ENCODE peak calls at places on chromosome 22, in six cellular contexts. Y, D, P, H, W and Q are unnamed samples. For H3K4me1, the result is how much of the 10 kb centered on the place peaks cover.

GRCh38 chr22:49349841-49350381 is 477.8 kb downstream of the BRD1 start:
- DNase-seq in W (peak), Y (peak), D (no peak), P (no peak), H (no peak), Q (no peak)

GRCh38 chr22:46634011-46634699 is 14.0 kb downstream of the GRAMD4 start:
- DNase-seq in H (no peak), W (no peak), P (no peak), Y (no peak), D (no peak), Q (no peak)

GRCh38 chr22:20750461-20751184 is 23.3 kb upstream of the SERPIND1 start:
- DNase-seq in W (no peak), D (peak), Y (peak), P (no peak), H (peak), Q (peak)

GRCh38 chr22:38455530-38456271 is 702 bp upstream of the KCNJ4 start:
- DNase-seq in P (no peak), H (no peak), W (no peak), Y (no peak), D (no peak), Q (no peak)

GRCh38 chr22:25928038-25928437 is 186.1 kb downstream of the MYO18B start:
- DNase-seq in D (no peak), P (no peak), Y (no peak), H (no peak), W (no peak), Q (no peak)

GRCh38 chr22:37492428-37493344 is 6.5 kb upstream of the MFNG start:
- DNase-seq in H (no peak), Y (no peak), D (peak), P (no peak), W (peak), Q (no peak)

GRCh38 chr22:23289851-23290724 is 109.8 kb downstream of the BCR start:
- DNase-seq in D (peak), W (peak), H (peak), Y (peak), P (no peak), Q (peak)

GRCh38 chr22:46815896-46816721 is 53.7 kb downstream of the TBC1D22A start:
- DNase-seq in P (no peak), Y (no peak), W (no peak), D (no peak), H (no peak), Q (no peak)

GRCh38 chr22:32073823-32074380 is 30.8 kb downstream of the SLC5A1 start:
- DNase-seq in H (no peak), P (no peak), D (no peak), Y (no peak), W (no peak), Q (no peak)

GRCh38 chr22:42967933-42968332 is 47.0 kb downstream of the PACSIN2 start:
- DNase-seq in P (no peak), D (no peak), Y (peak), H (peak), W (peak), Q (no peak)

GRCh38 chr22:37242395-37242918 is 1.6 kb downstream of the RAC2 start:
- DNase-seq in Y (no peak), D (no peak), H (peak), W (peak), P (peak), Q (peak)

GRCh38 chr22:40953446-40953845 is 2.3 kb downstream of the RBX1 start:
- DNase-seq in Y (no peak), D (no peak), P (no peak), H (no peak), W (no peak), Q (no peak)

GRCh38 chr22:17106161-17106784 is 14.9 kb downstream of the TMEM121B start:
- DNase-seq in P (no peak), W (no peak), H (no peak), D (no peak), Y (peak), Q (no peak)

GRCh38 chr22:38177044-38177443 is 4.6 kb downstream of the PLA2G6 start:
- DNase-seq in W (peak), D (no peak), Y (peak), H (no peak), P (no peak), Q (no peak)

GRCh38 chr22:23182289-23183106 is 2.2 kb downstream of the BCR start:
- DNase-seq in D (no peak), H (no peak), P (no peak), Y (no peak), W (no peak), Q (no peak)

GRCh38 chr22:31898911-31899310 is 45.4 kb upstream of the YWHAH start:
- DNase-seq in P (no peak), Y (no peak), W (no peak), H (no peak), D (no peak), Q (no peak)

GRCh38 chr22:40510965-40511364 is 125.6 kb downstream of the MRTFA start:
- DNase-seq in D (no peak), W (no peak), P (no peak), Y (no peak), H (no peak), Q (no peak)

GRCh38 chr22:45602824-45603301 is 68.8 kb upstream of the ATXN10 start:
- DNase-seq in D (no peak), H (no peak), W (peak), Y (no peak), P (no peak), Q (no peak)

GRCh38 chr22:45139693-45140092 is 24.0 kb upstream of the NUP50 start:
- DNase-seq in Y (no peak), W (no peak), D (no peak), H (no peak), P (no peak), Q (no peak)

GRCh38 chr22:42933783-42934144 is 76.7 kb upstream of the ARFGAP3 start:
- DNase-seq in Y (no peak), P (no peak), D (peak), W (no peak), H (no peak), Q (no peak)

GRCh38 chr22:30301995-30302809 is 12.9 kb upstream of the CASTOR1 start:
- DNase-seq in D (no peak), H (peak), W (peak), Y (no peak), P (no peak), Q (peak)
- H3K4me1 ChIP-seq in D (half or more), H (half or more), W (half or more), Y (under half), P (half or more), Q (under half)

GRCh38 chr22:27409299-27409698 is 392.3 kb downstream of the MN1 start:
- DNase-seq in W (no peak), H (no peak), D (no peak), P (no peak), Y (no peak), Q (no peak)
- TF ChIP-seq CTCF in W (no peak), H (no peak), D (no peak), P (no peak), Y (no peak), Q (no peak)

GRCh38 chr22:28172948-28173360 is 253.9 kb upstream of the PITPNB start:
- DNase-seq in W (no peak), P (no peak), D (no peak), Y (no peak), H (no peak), Q (no peak)
- H3K4me3 ChIP-seq in W (no peak), P (no peak), D (no peak), Y (no peak), H (no peak), Q (no peak)

GRCh38 chr22:29912141-29912540 is 29.2 kb downstream of the MTMR3 start:
- DNase-seq in W (no peak), D (no peak), P (no peak), Y (no peak), H (no peak), Q (no peak)

GRCh38 chr22:29914991-29915390 is 32.0 kb downstream of the MTMR3 start:
- DNase-seq in Y (no peak), P (no peak), W (no peak), D (no peak), H (no peak), Q (no peak)

GRCh38 chr22:29916007-29916544 is 33.1 kb downstream of the MTMR3 start:
- DNase-seq in D (no peak), Y (no peak), W (no peak), P (no peak), H (no peak), Q (no peak)

GRCh38 chr22:29914165-29914564 is 31.2 kb downstream of the MTMR3 start:
- DNase-seq in D (no peak), Y (no peak), H (no peak), P (no peak), W (no peak), Q (no peak)

GRCh38 chr22:29912605-29913398 is 29.8 kb downstream of the MTMR3 start:
- DNase-seq in Y (no peak), W (no peak), H (no peak), P (no peak), D (no peak), Q (no peak)
- H3K4me1 ChIP-seq in Y (under half), W (half or more), H (half or more), P (under half), D (under half), Q (under half)

DNA sequence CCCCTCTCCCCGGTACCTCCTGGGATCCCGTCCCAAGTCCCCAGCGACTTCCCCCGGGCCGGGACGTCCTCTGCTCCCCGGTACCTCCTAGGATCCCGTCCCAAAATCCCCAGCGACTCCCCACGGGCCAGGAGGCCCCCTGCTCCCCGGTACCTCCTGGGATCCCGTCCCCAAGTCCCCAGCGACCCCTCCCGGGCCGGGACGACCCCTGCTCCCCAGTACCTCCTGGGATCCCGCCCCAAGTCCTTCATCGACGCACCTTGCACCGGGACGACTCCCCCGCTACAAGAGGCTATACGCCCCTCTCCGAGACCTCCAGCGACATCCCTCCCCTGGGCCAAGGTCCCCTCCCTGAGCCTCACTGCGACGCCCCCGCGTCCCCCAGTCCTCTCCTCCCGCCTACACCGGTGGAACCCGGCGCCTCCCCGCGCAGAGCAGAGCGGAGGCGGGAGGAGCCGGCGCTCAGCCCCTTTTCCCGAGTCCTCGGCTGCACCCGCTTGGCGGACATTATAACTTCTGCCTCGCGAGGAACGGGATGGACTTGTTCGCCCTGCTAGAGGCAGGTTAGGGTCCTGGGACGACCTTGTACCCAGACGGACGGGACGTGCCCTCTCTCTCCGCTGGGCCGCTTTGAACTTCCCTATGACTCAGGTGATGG is 912 bp downstream of the KREMEN1 start:
- DNase-seq in D (peak), Y (no peak), W (peak), H (peak), P (no peak), Q (peak)
- TF ChIP-seq CTCF in D (no peak), Y (no peak), W (no peak), H (no peak), P (no peak), Q (no peak)